ENCODE peak calls at places on chromosomes 11 and 22, in ten cellular contexts. M is suprapubic skin, S is stomach, Y is H1, E is transverse colon, J is tibial nerve, V is sigmoid colon, T is K562, U is A549, D is HepG2. Z is an unnamed sample. For H3K4me1, the result is how much of the 10 kb centered on the place peaks cover.

GRCh38 chr11:134358853-134359490 is 27.2 kb downstream of the GLB1L2 start:
- DNase-seq in E (no peak), V (peak), Y (no peak), J (no peak), S (no peak), T (no peak), D (no peak), U (no peak), M (peak), Z (no peak)

GRCh38 chr11:71498091-71498490 is 29.0 kb upstream of the KRTAP5-7 start:
- DNase-seq in Y (peak), T (no peak), E (no peak), M (no peak), U (no peak), J (no peak), D (no peak), S (peak), V (no peak), Z (no peak)

GRCh38 chr11:1500466-1501420 is 14.2 kb upstream of the MOB2 start:
- DNase-seq in U (no peak), S (no peak), D (no peak), Y (no peak), M (no peak), E (no peak), V (peak), J (no peak), T (no peak), Z (peak)

GRCh38 chr22:44304354-44304753 is 8.4 kb downstream of the SHISAL1 start:
- DNase-seq in E (no peak), M (no peak), S (no peak), T (no peak), V (no peak), D (no peak), Y (no peak), J (no peak), U (no peak), Z (no peak)

GRCh38 chr11:94781822-94782221 is 13.7 kb downstream of the AMOTL1 start:
- DNase-seq in M (no peak), V (no peak), U (no peak), Y (no peak), S (no peak), D (no peak), J (no peak), T (no peak), E (no peak), Z (no peak)

GRCh38 chr11:65147352-65148075 is 13.2 kb upstream of the SYVN1 start:
- DNase-seq in T (no peak), U (no peak), Y (no peak), V (no peak), D (no peak), J (no peak), S (no peak), M (no peak), E (no peak), Z (no peak)

GRCh38 chr11:101254037-101254436 is 124.4 kb upstream of the PGR start:
- DNase-seq in Y (no peak), M (no peak), J (no peak), V (no peak), D (no peak), U (no peak), E (no peak), S (no peak), T (no peak), Z (no peak)

GRCh38 chr11:17014321-17014773 is at the start of gene PLEKHA7:
- DNase-seq in J (no peak), M (no peak), V (peak), Y (no peak), E (peak), T (no peak), U (peak), D (peak), S (peak), Z (no peak)

GRCh38 chr11:36153581-36153980 is 135.6 kb downstream of the COMMD9 start:
- DNase-seq in V (no peak), M (no peak), S (no peak), T (no peak), U (no peak), J (no peak), D (no peak), E (no peak), Y (no peak), Z (no peak)

GRCh38 chr22:32364210-32364609 is 6.5 kb downstream of the RFPL3 start:
- DNase-seq in J (no peak), E (no peak), D (no peak), S (no peak), M (no peak), T (no peak), Y (no peak), V (no peak), U (no peak), Z (no peak)

GRCh38 chr11:12195773-12196172 is 85.4 kb downstream of the MICAL2 start:
- DNase-seq in E (no peak), M (no peak), U (no peak), S (no peak), D (no peak), T (no peak), V (no peak), J (no peak), Y (no peak), Z (no peak)

GRCh38 chr22:37972527-37972926 is 11.8 kb downstream of the SOX10 start:
- DNase-seq in J (no peak), T (no peak), S (no peak), E (no peak), D (no peak), M (no peak), U (no peak), Y (no peak), V (no peak), Z (peak)

GRCh38 chr22:46354176-46354992 is 18.9 kb downstream of the TRMU start:
- DNase-seq in S (no peak), V (no peak), E (peak), T (no peak), D (no peak), J (no peak), M (no peak), U (no peak), Y (no peak), Z (no peak)

GRCh38 chr11:94000641-94001040 is 20.5 kb upstream of the HEPHL1 start:
- DNase-seq in T (no peak), V (no peak), M (no peak), E (no peak), S (no peak), J (no peak), U (no peak), Y (no peak), D (no peak), Z (no peak)

GRCh38 chr11:43735931-43736330 is 55.4 kb downstream of the HSD17B12 start:
- DNase-seq in Y (no peak), J (no peak), D (no peak), S (no peak), M (no peak), V (no peak), E (no peak), U (no peak), T (no peak), Z (no peak)

GRCh38 chr22:39264344-39265116 is 19.7 kb upstream of the PDGFB start:
- DNase-seq in Y (no peak), T (no peak), D (no peak), J (peak), U (no peak), V (peak), S (no peak), E (peak), M (no peak), Z (no peak)

GRCh38 chr11:441043-441417 is 781 bp downstream of the ANO9 start:
- DNase-seq in Y (no peak), S (no peak), D (no peak), J (no peak), V (no peak), U (no peak), T (peak), M (no peak), E (no peak), Z (no peak)

GRCh38 chr11:48006301-48006992 is 26.1 kb downstream of the PTPRJ start:
- DNase-seq in E (no peak), D (no peak), J (no peak), Y (no peak), U (no peak), M (no peak), S (no peak), T (peak), V (no peak), Z (no peak)

GRCh38 chr11:80365315-80365714 is 924.5 kb upstream of the TENM4 start:
- DNase-seq in E (no peak), T (no peak), Y (no peak), D (no peak), V (no peak), S (no peak), J (no peak), M (no peak), U (no peak), Z (no peak)

GRCh38 chr11:102495161-102496042 is 35.1 kb downstream of the MMP7 start:
- DNase-seq in T (peak), M (no peak), D (peak), S (no peak), Y (peak), J (no peak), E (peak), U (peak), V (no peak), Z (no peak)

GRCh38 chr11:1180171-1180570 is 22.4 kb downstream of the MUC5AC start:
- DNase-seq in J (no peak), D (no peak), V (no peak), S (no peak), M (no peak), Y (no peak), E (no peak), T (no peak), U (no peak), Z (no peak)

GRCh38 chr22:40401532-40401931 is 31.1 kb downstream of the SGSM3 start:
- DNase-seq in U (no peak), V (no peak), J (no peak), T (no peak), D (no peak), E (no peak), Y (no peak), M (no peak), S (no peak), Z (no peak)

GRCh38 chr11:118791015-118791960 is at the start of gene DDX6:
- DNase-seq in Y (peak), M (peak), T (peak), E (peak), J (peak), V (peak), U (peak), D (peak), S (peak), Z (peak)
- TF ChIP-seq POLR2A in Y (peak), M (peak), T (peak), E (peak), J (peak), V (peak), U (peak), D (peak), S (no peak), Z (peak)

GRCh38 chr22:50191041-50191740 is 5.5 kb downstream of the TRABD start:
- DNase-seq in U (no peak), M (no peak), V (no peak), Y (no peak), T (no peak), D (no peak), E (peak), S (peak), J (no peak), Z (no peak)
- TF ChIP-seq EP300 in U (no peak), M (no peak), V (no peak), Y (no peak), T (no peak), D (no peak), E (no peak), S (no peak), J (no peak), Z (no peak)

DNA sequence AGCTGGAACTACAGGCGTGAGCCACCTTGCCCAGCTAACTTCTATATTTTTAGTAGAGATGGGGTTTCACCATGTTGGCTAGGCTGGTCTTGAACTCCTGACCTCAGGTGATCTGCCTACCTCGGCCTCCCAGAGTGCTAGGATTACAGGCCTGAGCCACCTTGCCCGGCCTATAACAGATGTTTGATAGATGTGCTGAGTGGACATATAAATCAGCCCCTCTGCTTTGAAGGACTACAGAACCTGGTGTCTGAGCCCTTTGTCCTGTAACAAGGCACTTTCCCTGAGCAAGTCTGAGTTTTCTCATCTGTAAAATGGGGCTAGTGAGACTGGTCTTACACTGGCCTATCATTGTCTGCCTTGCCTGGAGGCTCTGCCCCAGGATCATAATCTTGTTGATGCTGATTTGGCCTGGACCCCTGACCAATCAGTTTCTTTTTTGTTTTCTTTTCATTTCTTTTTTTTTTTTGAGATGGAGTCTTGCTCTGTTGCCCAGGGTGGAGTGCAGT is 7.0 kb downstream of the RIN1 start:
- DNase-seq in Y (no peak), D (no peak), V (no peak), T (peak), U (no peak), M (no peak), J (no peak), E (no peak), S (no peak), Z (no peak)
- H3K4me1 ChIP-seq in Y (under half), D (half or more), V (under half), T (half or more), U (under half), M (half or more), J (under half), E (under half), S (under half), Z (under half)

GRCh38 chr22:35838849-35839646 is 121.4 kb downstream of the APOL5 start:
- DNase-seq in T (no peak), V (peak), U (peak), J (peak), S (no peak), E (peak), Y (no peak), D (peak), M (no peak), Z (peak)

GRCh38 chr22:35837328-35837727 is 119.7 kb downstream of the APOL5 start:
- DNase-seq in V (no peak), U (no peak), T (no peak), E (no peak), Y (no peak), S (no peak), D (no peak), M (no peak), J (no peak), Z (no peak)

GRCh38 chr22:35842519-35842913 is 124.8 kb downstream of the APOL5 start:
- DNase-seq in U (no peak), E (no peak), J (no peak), T (no peak), M (no peak), V (no peak), Y (no peak), S (no peak), D (no peak), Z (no peak)

GRCh38 chr22:35841907-35842518 is 124.3 kb downstream of the APOL5 start:
- DNase-seq in J (no peak), S (no peak), U (no peak), D (no peak), E (no peak), Y (no peak), V (no peak), M (no peak), T (no peak), Z (no peak)

DNA sequence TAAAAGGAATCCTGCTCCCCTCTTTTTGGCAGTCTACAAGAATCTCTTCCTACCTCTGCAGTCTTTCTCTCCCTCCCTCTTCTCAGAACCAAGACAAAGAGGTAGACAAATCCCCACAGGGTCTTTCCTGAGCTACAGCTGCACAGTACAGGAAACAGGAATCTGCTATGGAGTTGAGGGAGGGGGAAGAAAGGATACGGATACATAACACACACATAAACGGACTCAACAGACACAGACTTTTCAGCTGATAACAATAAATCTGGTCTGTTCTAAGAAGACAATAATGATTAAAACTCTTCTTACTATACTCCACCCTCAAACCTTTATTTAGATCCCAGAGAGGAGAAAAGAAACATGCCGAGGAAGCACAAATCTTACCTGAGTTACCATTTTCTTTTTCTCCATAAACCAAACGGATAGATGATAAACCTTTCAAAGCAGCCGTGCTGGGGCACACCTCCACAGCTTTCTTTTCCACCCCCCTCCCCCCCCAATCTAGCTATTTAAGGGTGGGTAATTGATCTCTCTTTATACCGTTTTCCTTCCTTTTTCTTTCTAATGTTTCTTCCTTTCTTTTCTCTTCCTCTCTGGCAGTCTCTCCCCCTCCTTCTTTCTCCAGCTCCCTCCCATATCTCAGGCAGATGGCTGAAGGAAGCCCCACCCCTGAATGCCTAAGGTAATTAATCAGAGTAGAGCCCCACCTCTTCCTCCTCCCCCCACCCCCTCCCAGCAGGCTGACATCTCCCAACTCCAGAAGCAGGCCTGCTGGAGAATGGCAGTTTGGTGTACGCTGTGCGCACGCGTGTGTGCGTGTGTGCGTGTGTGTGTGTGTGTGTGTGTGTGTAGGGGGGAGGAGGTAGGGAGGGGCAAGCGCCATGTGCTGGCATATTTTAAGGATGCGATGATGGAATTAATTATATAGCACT is 122.4 kb downstream of the APOL5 start:
- DNase-seq in E (peak), Y (peak), M (peak), D (no peak), U (peak), J (peak), T (peak), V (peak), S (peak), Z (peak)
- TF ChIP-seq POLR2A in E (peak), Y (no peak), M (no peak), D (no peak), U (no peak), J (no peak), T (no peak), V (peak), S (no peak), Z (peak)

GRCh38 chr11:114587398-114587953 is 8.1 kb downstream of the NXPE4 start:
- DNase-seq in D (no peak), S (no peak), M (no peak), U (no peak), V (no peak), J (no peak), Y (no peak), T (no peak), E (no peak), Z (no peak)
- TF ChIP-seq EP300 in D (no peak), S (no peak), M (no peak), U (no peak), V (no peak), J (no peak), Y (no peak), T (no peak), E (no peak), Z (no peak)

GRCh38 chr11:47001666-47002285 is 65.2 kb downstream of the CSTPP1 start:
- DNase-seq in U (no peak), D (no peak), E (no peak), T (no peak), V (no peak), Y (no peak), M (no peak), J (no peak), S (no peak), Z (no peak)
- H3K4me1 ChIP-seq in U (under half), D (under half), E (under half), T (under half), V (under half), Y (under half), M (under half), J (under half), S (under half), Z (under half)

DNA sequence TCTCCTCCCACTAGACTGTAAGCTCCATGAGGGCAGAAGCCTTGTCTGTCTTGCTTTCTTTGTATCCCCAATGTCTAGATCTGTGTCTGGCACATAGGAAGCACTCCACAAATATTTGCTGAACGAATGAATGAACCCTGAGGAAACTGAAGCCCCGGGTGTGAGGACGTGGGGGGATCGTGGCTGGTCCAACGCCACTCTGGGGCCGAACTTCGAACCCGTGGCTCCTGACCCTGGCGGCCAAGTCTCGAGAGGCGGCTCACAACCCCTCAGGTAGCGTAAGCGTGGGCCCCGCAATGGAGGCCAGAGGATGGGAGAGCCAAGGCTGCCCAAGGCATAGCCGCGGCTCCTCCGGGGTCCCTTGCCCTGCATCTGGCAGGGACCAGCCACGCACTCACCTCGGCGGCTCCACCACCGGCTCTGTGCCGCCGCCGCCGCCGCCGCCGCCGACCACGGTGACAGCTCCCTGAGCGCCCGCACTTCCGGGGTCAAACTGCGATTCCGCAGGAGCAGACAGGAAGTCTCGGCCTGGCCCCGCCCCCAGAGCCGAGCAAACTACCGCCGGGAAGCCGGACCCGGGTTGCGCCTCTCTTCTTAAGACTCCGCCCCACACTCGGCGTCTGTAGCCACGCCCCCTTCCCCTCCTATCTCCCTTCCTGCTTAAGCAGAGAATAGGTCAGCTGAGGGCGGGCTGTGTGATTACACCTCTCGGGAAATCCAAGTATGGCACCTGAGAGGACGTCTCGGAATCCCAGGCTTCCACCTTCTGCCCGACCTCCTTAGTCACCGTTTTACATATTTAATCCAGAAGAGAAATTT is at the start of gene ASCC2:
- DNase-seq in S (peak), M (peak), J (peak), E (peak), D (peak), T (peak), Y (peak), U (peak), V (peak), Z (peak)
- TF ChIP-seq POLR2A in S (no peak), M (no peak), J (peak), E (peak), D (peak), T (peak), Y (peak), U (peak), V (peak), Z (peak)